ENCODE peak calls at places on chromosome 1, in seven cellular contexts. One of them, this sample, is unnamed.
A peak's percentile ranks its signal among the peaks of the same experiment; 100 is the strongest.

GRCh38 chr1:182603646-182604127 is 502 bp downstream of the RGS16 start:
- DNase-seq in stomach: no peak
- DNase-seq in endothelial cell: no peak
- DNase-seq in dermis microvascular lymphatic vessel endothelial cell: no peak
- DNase-seq in NCI-H345: peak; percentile 43
- DNase-seq in fibroblast of lung: peak; percentile 12
- DNase-seq in trophoblast cell: peak; percentile 63
- DNase-seq in this sample: no peak

GRCh38 chr1:110136911-110137310 is 13.4 kb upstream of the SLC6A17 start:
- DNase-seq in fibroblast of lung: no peak
- DNase-seq in dermis microvascular lymphatic vessel endothelial cell: no peak
- DNase-seq in endothelial cell: peak; percentile 62
- DNase-seq in trophoblast cell: no peak
- DNase-seq in stomach: peak; percentile 28
- DNase-seq in NCI-H345: peak; percentile 96
- DNase-seq in this sample: no peak

GRCh38 chr1:77413541-77414335 is 131.9 kb downstream of the AK5 start:
- DNase-seq in endothelial cell: no peak
- DNase-seq in stomach: no peak
- DNase-seq in dermis microvascular lymphatic vessel endothelial cell: no peak
- DNase-seq in fibroblast of lung: no peak
- DNase-seq in NCI-H345: no peak
- DNase-seq in trophoblast cell: no peak
- DNase-seq in this sample: no peak

GRCh38 chr1:215923129-215923824 is 356.2 kb downstream of the KCTD3 start:
- DNase-seq in trophoblast cell: peak; percentile 31
- DNase-seq in stomach: no peak
- DNase-seq in fibroblast of lung: peak; percentile 37
- DNase-seq in dermis microvascular lymphatic vessel endothelial cell: no peak
- DNase-seq in NCI-H345: no peak
- DNase-seq in endothelial cell: no peak
- DNase-seq in this sample: no peak

GRCh38 chr1:153777648-153778047 is 2.4 kb downstream of the SLC27A3 start:
- DNase-seq in endothelial cell: no peak
- DNase-seq in fibroblast of lung: peak; percentile 15
- DNase-seq in stomach: peak; percentile 78
- DNase-seq in trophoblast cell: no peak
- DNase-seq in dermis microvascular lymphatic vessel endothelial cell: no peak
- DNase-seq in NCI-H345: no peak
- DNase-seq in this sample: no peak

GRCh38 chr1:229661022-229661877 is 35.2 kb downstream of the URB2 start:
- DNase-seq in trophoblast cell: peak; percentile 80
- DNase-seq in dermis microvascular lymphatic vessel endothelial cell: peak; percentile 24
- DNase-seq in NCI-H345: peak; percentile 65
- DNase-seq in fibroblast of lung: peak; percentile 58
- DNase-seq in endothelial cell: peak; percentile 86
- DNase-seq in stomach: peak; percentile 88
- DNase-seq in this sample: peak; percentile 78

GRCh38 chr1:196366817-196367495 is 241.3 kb downstream of the KCNT2 start:
- DNase-seq in endothelial cell: no peak
- DNase-seq in dermis microvascular lymphatic vessel endothelial cell: peak; percentile 54
- DNase-seq in trophoblast cell: no peak
- DNase-seq in NCI-H345: no peak
- DNase-seq in fibroblast of lung: no peak
- DNase-seq in stomach: no peak
- DNase-seq in this sample: no peak

GRCh38 chr1:184843732-184844495 is 89.3 kb upstream of the EDEM3 start:
- DNase-seq in stomach: peak; percentile 53
- DNase-seq in endothelial cell: no peak
- DNase-seq in dermis microvascular lymphatic vessel endothelial cell: no peak
- DNase-seq in trophoblast cell: no peak
- DNase-seq in fibroblast of lung: no peak
- DNase-seq in NCI-H345: no peak
- DNase-seq in this sample: no peak

GRCh38 chr1:229253170-229253974 is 17.5 kb upstream of the RAB4A start:
- DNase-seq in stomach: no peak
- DNase-seq in fibroblast of lung: peak; percentile 59
- DNase-seq in NCI-H345: peak; percentile 59
- DNase-seq in dermis microvascular lymphatic vessel endothelial cell: no peak
- DNase-seq in trophoblast cell: peak; percentile 85
- DNase-seq in endothelial cell: no peak
- DNase-seq in this sample: peak; percentile 26

GRCh38 chr1:41456847-41457540 is 27.5 kb downstream of the EDN2 start:
- DNase-seq in trophoblast cell: no peak
- DNase-seq in dermis microvascular lymphatic vessel endothelial cell: no peak
- DNase-seq in endothelial cell: no peak
- DNase-seq in NCI-H345: no peak
- DNase-seq in stomach: no peak
- DNase-seq in fibroblast of lung: peak; percentile 80
- DNase-seq in this sample: no peak

GRCh38 chr1:198903203-198903602 is 264.4 kb downstream of the PTPRC start:
- DNase-seq in NCI-H345: no peak
- DNase-seq in fibroblast of lung: no peak
- DNase-seq in stomach: no peak
- DNase-seq in endothelial cell: no peak
- DNase-seq in dermis microvascular lymphatic vessel endothelial cell: no peak
- DNase-seq in trophoblast cell: no peak
- DNase-seq in this sample: no peak

GRCh38 chr1:193479187-193479586 is 292.8 kb upstream of the B3GALT2 start:
- DNase-seq in dermis microvascular lymphatic vessel endothelial cell: no peak
- DNase-seq in endothelial cell: no peak
- DNase-seq in trophoblast cell: no peak
- DNase-seq in stomach: peak; percentile 44
- DNase-seq in fibroblast of lung: no peak
- DNase-seq in NCI-H345: no peak
- DNase-seq in this sample: no peak

GRCh38 chr1:20120796-20121195 is 1.5 kb upstream of the PLA2G2D start:
- DNase-seq in trophoblast cell: no peak
- DNase-seq in endothelial cell: no peak
- DNase-seq in dermis microvascular lymphatic vessel endothelial cell: no peak
- DNase-seq in stomach: no peak
- DNase-seq in NCI-H345: no peak
- DNase-seq in fibroblast of lung: no peak
- DNase-seq in this sample: no peak

GRCh38 chr1:234437423-234438171 is 41.4 kb downstream of the TARBP1 start:
- DNase-seq in dermis microvascular lymphatic vessel endothelial cell: peak; percentile 58
- DNase-seq in NCI-H345: no peak
- DNase-seq in fibroblast of lung: peak; percentile 40
- DNase-seq in trophoblast cell: no peak
- DNase-seq in stomach: peak; percentile 59
- DNase-seq in endothelial cell: no peak
- DNase-seq in this sample: no peak

GRCh38 chr1:967466-968343 is 1.4 kb downstream of the PLEKHN1 start:
- DNase-seq in dermis microvascular lymphatic vessel endothelial cell: no peak
- DNase-seq in trophoblast cell: no peak
- DNase-seq in NCI-H345: no peak
- DNase-seq in endothelial cell: no peak
- DNase-seq in fibroblast of lung: no peak
- DNase-seq in stomach: no peak
- DNase-seq in this sample: no peak